ENCODE peak calls at places on chromosome 18, in nine cellular contexts. L is PC-3, Y is body of pancreas, P is brain microvascular endothelial cell, O is lower lobe of right lung, I is psoas muscle, W is fibroblast of mammary gland, X is mammary epithelial cell, U is left ventricle myocardium inferior. K is an unnamed sample.

GRCh38 chr18:13375302-13376255 is 157.0 kb downstream of the LDLRAD4 start:
- DNase-seq in L (peak; percentile 78), Y (peak; percentile 37), P (peak; percentile 96), O (no peak), I (peak; percentile 84), W (peak; percentile 90), X (peak; percentile 79), U (peak; percentile 64), K (peak; percentile 59)

GRCh38 chr18:652131-652530 is 5.3 kb upstream of the TYMS start:
- DNase-seq in L (no peak), Y (no peak), P (no peak), O (no peak), I (no peak), W (no peak), X (no peak), U (no peak), K (no peak)

GRCh38 chr18:2847341-2848144 is 737 bp downstream of the EMILIN2 start:
- DNase-seq in L (no peak), Y (no peak), P (peak; percentile 24), O (peak; percentile 60), I (peak; percentile 61), W (peak; percentile 39), X (peak; percentile 22), U (peak; percentile 42), K (no peak)

GRCh38 chr18:49778826-49779465 is 34.4 kb downstream of the ACAA2 start:
- DNase-seq in L (no peak), Y (no peak), P (peak; percentile 33), O (no peak), I (no peak), W (peak; percentile 34), X (peak; percentile 28), U (no peak), K (no peak)

GRCh38 chr18:79574938-79575525 is 104.6 kb upstream of the CTDP1 start:
- DNase-seq in L (no peak), Y (peak; percentile 3), P (no peak), O (peak; percentile 24), I (peak; percentile 53), W (no peak), X (no peak), U (no peak), K (no peak)

GRCh38 chr18:50620319-50620718 is 60.4 kb downstream of the MAPK4 start:
- DNase-seq in L (no peak), Y (no peak), P (no peak), O (no peak), I (no peak), W (no peak), X (no peak), U (no peak), K (no peak)

GRCh38 chr18:63997041-63997440 is 27.2 kb downstream of the SERPINB8 start:
- DNase-seq in L (peak; percentile 52), Y (no peak), P (no peak), O (no peak), I (no peak), W (no peak), X (peak; percentile 74), U (no peak), K (no peak)

GRCh38 chr18:51273435-51273834 is 76.0 kb upstream of the MEX3C start:
- DNase-seq in L (no peak), Y (no peak), P (no peak), O (no peak), I (no peak), W (no peak), X (no peak), U (no peak), K (no peak)

GRCh38 chr18:60053747-60054304 is 154.0 kb downstream of the PMAIP1 start:
- DNase-seq in L (peak; percentile 100), Y (no peak), P (peak; percentile 96), O (no peak), I (no peak), W (peak; percentile 98), X (peak; percentile 100), U (no peak), K (peak; percentile 72)

GRCh38 chr18:76449110-76449453 is 46.0 kb downstream of the ZNF516 start:
- DNase-seq in L (no peak), Y (no peak), P (no peak), O (peak; percentile 20), I (no peak), W (no peak), X (no peak), U (no peak), K (no peak)

GRCh38 chr18:35750929-35751328 is 169.4 kb downstream of the GALNT1 start:
- DNase-seq in L (no peak), Y (no peak), P (no peak), O (no peak), I (no peak), W (no peak), X (no peak), U (no peak), K (no peak)

GRCh38 chr18:36889316-36889715 is 60.4 kb downstream of the KIAA1328 start:
- DNase-seq in L (no peak), Y (no peak), P (peak; percentile 14), O (no peak), I (no peak), W (peak; percentile 40), X (no peak), U (no peak), K (no peak)

GRCh38 chr18:45686892-45687611 is 36.9 kb upstream of the SLC14A1 start:
- DNase-seq in L (no peak), Y (peak; percentile 14), P (no peak), O (peak; percentile 72), I (peak; percentile 46), W (no peak), X (no peak), U (no peak), K (no peak)

GRCh38 chr18:79442508-79443221 is 46.9 kb downstream of the NFATC1 start:
- DNase-seq in L (no peak), Y (no peak), P (no peak), O (no peak), I (no peak), W (peak; percentile 67), X (no peak), U (no peak), K (no peak)

GRCh38 chr18:72673242-72673641 is 129.1 kb upstream of the CBLN2 start:
- DNase-seq in L (no peak), Y (no peak), P (no peak), O (no peak), I (no peak), W (no peak), X (no peak), U (no peak), K (no peak)

GRCh38 chr18:72667932-72668331 is 123.8 kb upstream of the CBLN2 start:
- DNase-seq in L (no peak), Y (no peak), P (no peak), O (no peak), I (no peak), W (no peak), X (no peak), U (no peak), K (no peak)

GRCh38 chr18:72675394-72675793 is 131.3 kb upstream of the CBLN2 start:
- DNase-seq in L (no peak), Y (no peak), P (no peak), O (no peak), I (no peak), W (no peak), X (peak; percentile 7), U (no peak), K (no peak)

GRCh38 chr18:72674710-72675109 is 130.6 kb upstream of the CBLN2 start:
- DNase-seq in L (no peak), Y (no peak), P (no peak), O (no peak), I (no peak), W (peak; percentile 0), X (no peak), U (no peak), K (no peak)

DNA sequence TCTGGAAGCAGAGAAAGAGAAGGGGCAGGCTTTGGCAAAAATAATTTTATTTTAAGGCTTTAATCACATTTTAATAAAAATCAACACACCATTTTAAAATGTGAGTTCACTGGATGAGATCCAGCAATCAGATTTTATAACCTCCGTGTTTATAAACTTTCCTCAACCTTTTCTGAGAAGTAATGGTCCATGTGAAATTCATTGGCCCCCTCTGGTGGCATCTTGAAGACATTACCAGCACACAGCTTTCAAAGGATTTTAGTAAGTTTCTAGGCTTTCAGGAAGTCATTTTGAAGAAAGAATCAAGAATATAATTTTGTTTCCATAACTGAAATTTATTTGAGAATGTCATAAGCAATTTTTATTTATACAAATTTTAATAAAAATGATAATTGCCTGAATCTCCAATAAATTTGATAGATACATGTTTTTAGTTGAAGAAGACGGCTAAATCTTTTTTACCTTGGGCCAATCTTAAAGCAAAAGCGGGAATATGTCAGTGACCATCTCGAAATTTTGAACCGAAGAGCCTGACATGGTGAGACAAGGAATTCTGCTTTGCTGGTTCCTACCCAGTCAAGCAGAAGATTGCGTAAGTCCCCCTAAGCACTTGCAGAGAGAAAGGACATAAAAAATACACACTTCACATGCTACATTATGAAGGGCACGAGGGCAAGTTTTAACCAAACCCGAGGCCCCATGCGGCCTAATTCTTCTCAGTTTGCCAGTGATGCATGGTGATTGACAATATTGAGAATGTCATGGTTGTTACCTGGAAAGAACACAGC is 128.4 kb upstream of the CBLN2 start:
- DNase-seq in L (peak; percentile 62), Y (no peak), P (peak; percentile 28), O (no peak), I (no peak), W (peak; percentile 33), X (peak; percentile 12), U (no peak), K (peak; percentile 8)
- TF ChIP-seq CTCF in L (peak; percentile 83), Y (peak; percentile 62), P (peak; percentile 63), O (peak; percentile 60), I (peak; percentile 28), W (peak; percentile 65), X (peak; percentile 73), U (peak; percentile 64), K (peak; percentile 72)

GRCh38 chr18:38006541-38006940 is 440.9 kb upstream of the CELF4 start:
- DNase-seq in L (no peak), Y (no peak), P (no peak), O (no peak), I (no peak), W (no peak), X (no peak), U (no peak), K (no peak)
- H3K4me3 ChIP-seq in L (no peak overlapping the region), Y (no peak overlapping the region), P (no peak overlapping the region), O (no peak overlapping the region), I (no peak overlapping the region), W (no peak overlapping the region), X (no peak overlapping the region), U (no peak overlapping the region), K (no peak overlapping the region)

GRCh38 chr18:58194028-58194427 is 150.0 kb downstream of the NEDD4L start:
- DNase-seq in L (peak; percentile 6), Y (peak; percentile 65), P (no peak), O (no peak), I (no peak), W (no peak), X (no peak), U (no peak), K (no peak)
- TF ChIP-seq CTCF in L (peak; percentile 43), Y (peak; percentile 22), P (peak; percentile 62), O (no peak), I (no peak), W (peak; percentile 23), X (no peak), U (peak; percentile 48), K (no peak)

DNA sequence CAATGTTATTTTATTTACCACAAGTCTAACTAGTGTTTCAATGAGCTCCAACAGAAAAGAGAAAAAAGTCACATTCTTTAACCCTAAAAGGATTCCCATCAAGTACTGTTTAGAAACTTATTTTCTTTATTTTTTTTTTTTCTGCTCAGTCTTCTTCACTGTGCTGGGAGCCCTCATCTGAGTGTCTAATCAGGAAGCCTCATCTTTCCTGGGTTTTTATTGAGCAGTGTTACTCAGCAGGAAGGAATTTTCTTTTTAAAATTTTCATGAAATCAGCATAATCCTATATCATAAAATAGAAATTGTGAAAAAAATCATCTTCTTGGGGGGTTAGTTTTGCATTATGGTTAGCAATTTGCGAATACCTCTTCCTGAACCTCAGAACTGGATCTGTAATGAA is 453.8 kb downstream of the CDH2 start:
- DNase-seq in L (peak; percentile 56), Y (no peak), P (no peak), O (no peak), I (no peak), W (no peak), X (no peak), U (no peak), K (no peak)
- H3K4me3 ChIP-seq in L (no peak overlapping the region), Y (no peak overlapping the region), P (no peak overlapping the region), O (no peak overlapping the region), I (no peak overlapping the region), W (no peak overlapping the region), X (no peak overlapping the region), U (no peak overlapping the region), K (no peak overlapping the region)